ENCODE peak calls at places on chromosome 2, in four cellular contexts. R is activated CD4-positive, alpha-beta T cell treated with anti-CD3 and anti-CD28 coated beads for 1 hour; I is AML-193; A is Right ventricle myocardium superior. Q is an unnamed sample.

GRCh38 chr2:22907330-22907729 is 477.6 kb upstream of the KLHL29 start:
- DNase-seq in I (no peak), R (no peak), A (no peak), Q (no peak)

GRCh38 chr2:88871336-88871735 is 179.9 kb downstream of the RPIA start:
- DNase-seq in A (no peak), R (no peak), I (no peak), Q (no peak)

GRCh38 chr2:162465430-162465829 is 121.5 kb downstream of the GCA start:
- DNase-seq in I (no peak), A (no peak), R (no peak), Q (no peak)

GRCh38 chr2:10297191-10297700 is 5.5 kb upstream of the HPCAL1 start:
- DNase-seq in A (no peak), I (no peak), R (no peak), Q (no peak)

GRCh38 chr2:68726100-68726499 is 8.5 kb upstream of the ARHGAP25 start:
- DNase-seq in A (no peak), R (no peak), I (no peak), Q (no peak)

GRCh38 chr2:148882051-148882450 is 7.0 kb downstream of the KIF5C start:
- DNase-seq in I (no peak), A (no peak), R (no peak), Q (no peak)

GRCh38 chr2:217645891-217646290 is 356.9 kb downstream of the TNS1 start:
- DNase-seq in I (no peak), R (no peak), A (no peak), Q (no peak)

GRCh38 chr2:229586746-229587705 is 127.3 kb downstream of the DNER start:
- DNase-seq in I (peak), A (peak), R (no peak), Q (no peak)

GRCh38 chr2:227608469-227609338 is 5.9 kb downstream of the SCYGR3 start:
- DNase-seq in R (no peak), A (no peak), I (peak), Q (no peak)

GRCh38 chr2:27431395-27431794 is 3.0 kb downstream of the NRBP1 start:
- DNase-seq in R (no peak), A (no peak), I (no peak), Q (no peak)

GRCh38 chr2:40168546-40168945 is 283.3 kb downstream of the SLC8A1 start:
- DNase-seq in A (no peak), I (no peak), R (no peak), Q (no peak)

GRCh38 chr2:170651603-170652002 is 63.5 kb upstream of the SP5 start:
- DNase-seq in R (peak), A (no peak), I (no peak), Q (no peak)

GRCh38 chr2:200454839-200455801 is 54.7 kb downstream of the KCTD18 start:
- DNase-seq in A (no peak), I (no peak), R (no peak), Q (no peak)